ENCODE peak calls at places on chromosomes 1 and 21, in four cellular contexts. A is Right ventricle myocardium superior, Z is left ventricle myocardium inferior, B is T follicular helper cell. H is an unnamed sample.

GRCh38 chr21:29080454-29080930 is 7.0 kb upstream of the CCT8 start:
- DNase-seq in A (no peak), Z (no peak), B (no peak), H (no peak)

GRCh38 chr21:17726047-17726446 is 93.1 kb downstream of the C21orf91 start:
- DNase-seq in A (no peak), Z (no peak), B (no peak), H (no peak)

GRCh38 chr1:150150511-150151021 is 850 bp downstream of the PLEKHO1 start:
- DNase-seq in A (peak; percentile 62), Z (peak; percentile 40), B (no peak), H (no peak)

GRCh38 chr1:181479137-181479745 is 4.1 kb upstream of the CACNA1E start:
- DNase-seq in A (peak; percentile 69), Z (no peak), B (peak; percentile 5), H (peak; percentile 19)

GRCh38 chr1:89598450-89599331 is 34.2 kb upstream of the LRRC8C start:
- DNase-seq in A (no peak), Z (no peak), B (no peak), H (no peak)

GRCh38 chr1:33719771-33720670 is 143.9 kb upstream of the HMGB4 start:
- DNase-seq in A (no peak), Z (no peak), B (no peak), H (no peak)

GRCh38 chr1:53600001-53600400 is 139.0 kb downstream of the GLIS1 start:
- DNase-seq in A (no peak), Z (no peak), B (no peak), H (no peak)

GRCh38 chr1:117466761-117467160 is 99.5 kb downstream of the MAN1A2 start:
- DNase-seq in A (no peak), Z (no peak), B (no peak), H (no peak)

GRCh38 chr1:184635347-184636155 is 119.1 kb downstream of the EDEM3 start:
- DNase-seq in A (no peak), Z (no peak), B (no peak), H (no peak)

GRCh38 chr1:222914861-222915632 is 100.2 kb downstream of the DISP1 start:
- DNase-seq in A (no peak), Z (no peak), B (no peak), H (no peak)

GRCh38 chr21:39630191-39630591 is 17.5 kb downstream of the B3GALT5 start:
- DNase-seq in A (no peak), Z (no peak), B (no peak), H (peak; percentile 75)

GRCh38 chr1:114152211-114153050 is 1.2 kb downstream of the SYT6 start:
- DNase-seq in A (peak; percentile 62), Z (peak; percentile 33), B (no peak), H (no peak)

GRCh38 chr1:244113532-244114320 is 62.6 kb downstream of the ZBTB18 start:
- DNase-seq in A (no peak), Z (no peak), B (no peak), H (no peak)

GRCh38 chr1:247293047-247293446 is 37.2 kb downstream of the VN1R5 start:
- DNase-seq in A (no peak), Z (no peak), B (no peak), H (no peak)

GRCh38 chr1:22662318-22662717 is 9.3 kb downstream of the C1QB start:
- DNase-seq in A (no peak), Z (peak; percentile 33), B (no peak), H (no peak)

GRCh38 chr1:113392541-113392940 is 2.2 kb downstream of the MAGI3 start:
- DNase-seq in A (no peak), Z (no peak), B (no peak), H (no peak)

GRCh38 chr1:172144445-172145060 is 275.9 kb upstream of the C1orf105 start:
- DNase-seq in A (peak; percentile 80), Z (peak; percentile 71), B (no peak), H (no peak)

H was measured in kidney epithelial cell.